ENCODE peak calls at places on chromosomes 4 and X, in eight cellular contexts. U is ovary, F is tibial artery, A is right lobe of liver, T is A549, L is suprapubic skin, M is mammary epithelial cell, X is cardiac muscle cell. W is an unnamed sample.

GRCh38 chr4:25938251-25939186 is 24.5 kb downstream of the SMIM20 start:
- DNase-seq in U (no peak), F (no peak), A (no peak), T (no peak), L (no peak), M (peak; percentile 70), X (peak; percentile 65), W (no peak)

GRCh38 chr4:26964512-26964911 is 103.9 kb downstream of the STIM2 start:
- DNase-seq in U (no peak), F (no peak), A (no peak), T (no peak), L (no peak), M (peak; percentile 8), X (no peak), W (no peak)

GRCh38 chr4:138400528-138400927 is 158.4 kb upstream of the SLC7A11 start:
- DNase-seq in U (no peak), F (no peak), A (no peak), T (no peak), L (no peak), M (no peak), X (no peak), W (no peak)

GRCh38 chrX:2397648-2398340 is 103.0 kb downstream of the DHRSX start:
- DNase-seq in U (no peak), F (no peak), A (no peak), T (no peak), L (no peak), M (peak; percentile 37), X (peak; percentile 54), W (no peak)

GRCh38 chr4:123591875-123592274 is 195.3 kb downstream of the SPRY1 start:
- DNase-seq in U (no peak), F (no peak), A (no peak), T (no peak), L (no peak), M (no peak), X (no peak), W (no peak)

GRCh38 chrX:134020910-134021309 is 35.5 kb upstream of the GPC3 start:
- DNase-seq in U (no peak), F (no peak), A (no peak), T (no peak), L (no peak), M (no peak), X (peak; percentile 26), W (no peak)

GRCh38 chrX:39809326-39809725 is 288.4 kb downstream of the BCOR start:
- DNase-seq in U (no peak), F (no peak), A (no peak), T (peak; percentile 13), L (no peak), M (peak; percentile 57), X (no peak), W (no peak)

GRCh38 chr4:108188770-108189169 is 20.0 kb upstream of the LEF1 start:
- DNase-seq in U (no peak), F (no peak), A (no peak), T (no peak), L (no peak), M (no peak), X (no peak), W (no peak)

GRCh38 chr4:158170691-158171455 is 2.0 kb downstream of the GASK1B start:
- DNase-seq in U (peak; percentile 84), F (peak; percentile 78), A (peak; percentile 69), T (no peak), L (peak; percentile 67), M (peak; percentile 93), X (peak; percentile 70), W (no peak)

GRCh38 chr4:122480023-122480422 is 23.5 kb upstream of the IL2 start:
- DNase-seq in U (no peak), F (no peak), A (no peak), T (no peak), L (no peak), M (no peak), X (peak; percentile 84), W (no peak)

GRCh38 chr4:186858355-186858754 is 134.7 kb upstream of the FAT1 start:
- DNase-seq in U (no peak), F (no peak), A (no peak), T (no peak), L (no peak), M (no peak), X (no peak), W (no peak)

GRCh38 chrX:107629533-107629909 is 1.2 kb downstream of the PRPS1 start:
- DNase-seq in U (no peak), F (no peak), A (no peak), T (peak; percentile 48), L (no peak), M (peak; percentile 9), X (peak; percentile 29), W (peak; percentile 11)

GRCh38 chrX:25068340-25068739 is 52.6 kb upstream of the ARX start:
- DNase-seq in U (no peak), F (no peak), A (no peak), T (no peak), L (no peak), M (no peak), X (no peak), W (no peak)

GRCh38 chrX:80648023-80648422 is 161.7 kb downstream of the BRWD3 start:
- DNase-seq in U (no peak), F (no peak), A (no peak), T (peak; percentile 22), L (no peak), M (no peak), X (peak; percentile 16), W (no peak)

GRCh38 chr4:162461952-162462351 is 298.2 kb upstream of the FSTL5 start:
- DNase-seq in U (no peak), F (no peak), A (no peak), T (no peak), L (no peak), M (no peak), X (no peak), W (peak; percentile 12)

GRCh38 chr4:182286936-182287335 is 43.7 kb downstream of the TENM3 start:
- DNase-seq in U (no peak), F (no peak), A (no peak), T (no peak), L (no peak), M (no peak), X (no peak), W (no peak)

GRCh38 chrX:69317721-69318120 is 152.5 kb upstream of the PJA1 start:
- DNase-seq in U (no peak), F (no peak), A (no peak), T (no peak), L (no peak), M (no peak), X (no peak), W (no peak)

GRCh38 chr4:90357117-90357710 is 230.0 kb downstream of the CCSER1 start:
- DNase-seq in U (no peak), F (no peak), A (no peak), T (peak; percentile 71), L (no peak), M (peak; percentile 36), X (peak; percentile 88), W (peak; percentile 69)

GRCh38 chrX:138298268-138298667 is 413.2 kb downstream of the FGF13 start:
- DNase-seq in U (no peak), F (no peak), A (no peak), T (no peak), L (no peak), M (no peak), X (no peak), W (no peak)
- TF ChIP-seq CTCF in U (no peak), F (peak; percentile 23), A (peak; percentile 27), T (no peak), L (no peak), M (no peak), X (no peak), W (peak; percentile 21)

GRCh38 chr4:101843054-101843453 is 52.5 kb downstream of the BANK1 start:
- DNase-seq in U (no peak), F (no peak), A (no peak), T (no peak), L (no peak), M (no peak), X (no peak), W (no peak)

GRCh38 chr4:101851671-101852070 is 61.1 kb downstream of the BANK1 start:
- DNase-seq in U (no peak), F (no peak), A (no peak), T (no peak), L (no peak), M (no peak), X (no peak), W (no peak)

GRCh38 chr4:101850698-101851097 is 60.2 kb downstream of the BANK1 start:
- DNase-seq in U (no peak), F (no peak), A (no peak), T (no peak), L (no peak), M (no peak), X (no peak), W (no peak)

GRCh38 chr4:101846550-101846949 is 56.0 kb downstream of the BANK1 start:
- DNase-seq in U (no peak), F (no peak), A (no peak), T (no peak), L (no peak), M (peak; percentile 35), X (no peak), W (no peak)
- H3K4me1 ChIP-seq in U (no peaks in the 10 kb centered on the region), F (no peaks in the 10 kb centered on the region), A (no peaks in the 10 kb centered on the region), T (no peaks in the 10 kb centered on the region), L (no peaks in the 10 kb centered on the region), M (no peaks in the 10 kb centered on the region), X (no peaks in the 10 kb centered on the region), W (peaks cover 2% of the 10 kb centered on the region)

GRCh38 chr4:112176596-112176995 is 31.3 kb downstream of the FAM241A start:
- DNase-seq in U (no peak), F (no peak), A (no peak), T (no peak), L (no peak), M (no peak), X (no peak), W (no peak)
- TF ChIP-seq CTCF in U (no peak), F (no peak), A (no peak), T (no peak), L (no peak), M (no peak), X (no peak), W (no peak)

DNA sequence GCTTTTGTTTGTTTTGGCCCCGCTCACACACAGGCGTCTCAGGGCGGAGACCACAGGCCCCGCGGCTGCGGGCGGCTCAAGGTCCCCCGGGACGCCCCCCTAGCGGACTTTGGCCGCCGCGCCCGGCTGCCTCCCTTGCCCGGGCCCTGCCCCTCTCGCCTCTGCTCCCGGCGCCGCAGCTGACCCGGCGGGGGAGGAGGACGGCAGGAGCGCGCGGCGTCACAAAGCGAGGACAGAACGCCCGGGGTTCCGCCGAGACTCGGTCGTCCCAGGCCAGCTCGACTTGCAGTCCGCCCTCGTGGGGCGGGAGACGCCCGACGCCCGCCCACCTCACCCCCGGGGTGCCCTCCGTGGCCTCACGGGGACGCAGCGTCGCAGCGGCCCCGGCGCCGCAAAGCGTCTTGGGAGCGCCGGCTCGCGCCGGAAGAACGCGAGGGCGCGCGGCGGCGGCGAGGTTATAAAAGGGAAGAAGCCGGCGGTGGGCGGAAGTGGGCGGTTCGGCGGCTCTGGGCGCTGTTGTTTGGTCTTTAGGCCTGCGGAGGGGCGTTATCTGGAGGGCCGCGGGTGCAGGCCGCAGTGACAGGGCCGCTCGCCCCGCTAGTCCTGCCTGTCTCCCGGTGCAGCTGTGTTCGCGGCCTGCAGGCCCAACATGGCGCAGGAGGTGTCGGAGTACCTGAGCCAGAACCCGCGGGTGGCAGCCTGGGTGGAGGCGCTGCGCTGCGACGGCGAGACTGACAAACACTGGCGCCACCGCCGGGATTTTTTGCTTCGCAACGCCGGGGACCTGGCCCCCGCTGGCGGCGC is at the start of gene CDKN2AIP:
- DNase-seq in U (peak; percentile 95), F (peak; percentile 96), A (peak; percentile 93), T (peak; percentile 93), L (peak; percentile 95), M (peak; percentile 97), X (peak; percentile 96), W (peak; percentile 97)
- H3K4me1 ChIP-seq in U (peaks cover 2% of the 10 kb centered on the region), F (peaks cover 49% of the 10 kb centered on the region), A (no peaks in the 10 kb centered on the region), T (peaks cover 20% of the 10 kb centered on the region), L (peaks cover 58% of the 10 kb centered on the region), M (peaks cover 15% of the 10 kb centered on the region), X (peaks cover 19% of the 10 kb centered on the region), W (peaks cover 29% of the 10 kb centered on the region)

GRCh38 chr4:174873931-174874330 is 44.2 kb upstream of the ADAM29 start:
- DNase-seq in U (no peak), F (no peak), A (no peak), T (peak; percentile 7), L (no peak), M (no peak), X (no peak), W (peak; percentile 31)
- TF ChIP-seq CTCF in U (no peak), F (peak; percentile 16), A (no peak), T (peak; percentile 28), L (no peak), M (peak; percentile 45), X (no peak), W (peak; percentile 51)

W was measured in MM.1S.